ENCODE peak calls at places on chromosomes 3 and 15, in five cellular contexts. I is CD8-positive, alpha-beta T cell; U is DND-41; F is ovary; M is A549. Z is an unnamed sample.

GRCh38 chr3:20488101-20488500 is 302.1 kb upstream of the SGO1 start:
- DNase-seq in I (no peak), U (no peak), F (no peak), M (no peak), Z (no peak)

GRCh38 chr15:41564286-41564959 is 5.4 kb downstream of the TYRO3 start:
- DNase-seq in I (no peak), U (no peak), F (peak), M (no peak), Z (no peak)

GRCh38 chr15:25901841-25902610 is 38.9 kb upstream of the ATP10A start:
- DNase-seq in I (no peak), U (no peak), F (no peak), M (no peak), Z (no peak)

GRCh38 chr15:79930509-79930908 is 33.7 kb upstream of the MTHFS start:
- DNase-seq in I (no peak), U (no peak), F (no peak), M (no peak), Z (no peak)

GRCh38 chr3:168096210-168096795 is 579 bp upstream of the GOLIM4 start:
- DNase-seq in I (no peak), U (no peak), F (peak), M (peak), Z (peak)

GRCh38 chr15:73647259-73648026 is 14.3 kb upstream of the NPTN start:
- DNase-seq in I (no peak), U (no peak), F (no peak), M (no peak), Z (no peak)

GRCh38 chr3:4523710-4524422 is 30.7 kb downstream of the ITPR1 start:
- DNase-seq in I (no peak), U (no peak), F (no peak), M (no peak), Z (no peak)

GRCh38 chr3:124483915-124484470 is 246.3 kb upstream of the UMPS start:
- DNase-seq in I (no peak), U (no peak), F (no peak), M (no peak), Z (no peak)

GRCh38 chr15:25251700-25252390 is 187.0 kb downstream of the UBE3A start:
- DNase-seq in I (no peak), U (no peak), F (peak), M (no peak), Z (no peak)

GRCh38 chr15:57554063-57554820 is 37.5 kb upstream of the MYZAP start:
- DNase-seq in I (no peak), U (no peak), F (peak), M (no peak), Z (no peak)

GRCh38 chr3:78728406-78729145 is 1039.2 kb downstream of the ROBO1 start:
- DNase-seq in I (no peak), U (no peak), F (peak), M (no peak), Z (no peak)

GRCh38 chr3:43316783-43317460 is 30.6 kb downstream of the SNRK start:
- DNase-seq in I (no peak), U (no peak), F (no peak), M (no peak), Z (peak)

GRCh38 chr15:63023351-63023945 is 19.1 kb upstream of the TPM1 start:
- DNase-seq in I (no peak), U (no peak), F (no peak), M (no peak), Z (no peak)

GRCh38 chr15:75712668-75713337 is at the start of gene CSPG4:
- DNase-seq in I (no peak), U (no peak), F (peak), M (no peak), Z (no peak)

GRCh38 chr3:114809668-114810413 is 337.2 kb downstream of the ZBTB20 start:
- DNase-seq in I (no peak), U (no peak), F (no peak), M (no peak), Z (peak)

GRCh38 chr15:41340189-41340695 is 7.6 kb downstream of the NUSAP1 start:
- DNase-seq in I (no peak), U (no peak), F (no peak), M (no peak), Z (no peak)

GRCh38 chr3:128452678-128453275 is 13.9 kb downstream of the DNAJB8 start:
- DNase-seq in I (no peak), U (no peak), F (no peak), M (no peak), Z (no peak)

GRCh38 chr15:25789206-25789605 is 73.9 kb downstream of the ATP10A start:
- DNase-seq in I (no peak), U (no peak), F (peak), M (no peak), Z (no peak)

GRCh38 chr15:39447431-39447830 is 133.4 kb upstream of the THBS1 start:
- DNase-seq in I (no peak), U (no peak), F (no peak), M (no peak), Z (no peak)

GRCh38 chr15:40511093-40511471 is 40.3 kb downstream of the CHST14 start:
- DNase-seq in I (no peak), U (no peak), F (no peak), M (no peak), Z (no peak)

GRCh38 chr15:94327356-94327936 is 96.1 kb downstream of the MCTP2 start:
- DNase-seq in I (no peak), U (no peak), F (no peak), M (peak), Z (peak)

GRCh38 chr15:25176991-25177954 is 222.5 kb downstream of the SNRPN start:
- DNase-seq in I (no peak), U (no peak), F (peak), M (no peak), Z (no peak)

GRCh38 chr15:32952062-32952461 is 234.3 kb downstream of the GREM1 start:
- DNase-seq in I (no peak), U (no peak), F (no peak), M (no peak), Z (no peak)

GRCh38 chr3:169980055-169980454 is 13.4 kb downstream of the SEC62 start:
- DNase-seq in I (no peak), U (no peak), F (no peak), M (no peak), Z (peak)

GRCh38 chr15:47997712-47998111 is 123.1 kb upstream of the SLC24A5 start:
- DNase-seq in I (no peak), U (no peak), F (no peak), M (no peak), Z (no peak)

DNA sequence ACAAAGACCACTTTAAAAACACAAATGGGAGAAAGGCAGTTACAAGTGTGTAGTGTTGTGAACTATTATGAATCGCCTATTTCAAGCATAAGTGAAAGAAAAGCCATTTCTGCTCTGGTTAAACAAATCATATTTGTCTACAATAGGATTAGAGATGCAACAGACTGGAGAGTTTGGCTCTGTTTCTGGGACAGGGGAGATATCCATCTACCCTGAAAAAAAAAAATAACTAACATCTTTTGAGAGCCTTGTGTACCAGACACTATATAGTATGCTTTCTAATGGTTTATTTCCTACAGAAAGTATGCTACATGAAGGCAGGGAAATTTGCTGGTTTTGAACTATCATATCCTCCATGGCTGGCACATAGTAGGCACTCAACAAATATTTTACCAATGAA is 106.7 kb upstream of the FHIT start:
- DNase-seq in I (no peak), U (no peak), F (no peak), M (no peak), Z (no peak)
- H3K27ac ChIP-seq in I (no peak), U (no peak), F (no peak), M (no peak), Z (no peak)

GRCh38 chr3:11604139-11604895 is 39.4 kb downstream of the VGLL4 start:
- DNase-seq in I (no peak), U (no peak), F (peak), M (no peak), Z (peak)
- TF ChIP-seq CTCF in I (no peak), U (no peak), F (no peak), M (no peak), Z (no peak)

DNA sequence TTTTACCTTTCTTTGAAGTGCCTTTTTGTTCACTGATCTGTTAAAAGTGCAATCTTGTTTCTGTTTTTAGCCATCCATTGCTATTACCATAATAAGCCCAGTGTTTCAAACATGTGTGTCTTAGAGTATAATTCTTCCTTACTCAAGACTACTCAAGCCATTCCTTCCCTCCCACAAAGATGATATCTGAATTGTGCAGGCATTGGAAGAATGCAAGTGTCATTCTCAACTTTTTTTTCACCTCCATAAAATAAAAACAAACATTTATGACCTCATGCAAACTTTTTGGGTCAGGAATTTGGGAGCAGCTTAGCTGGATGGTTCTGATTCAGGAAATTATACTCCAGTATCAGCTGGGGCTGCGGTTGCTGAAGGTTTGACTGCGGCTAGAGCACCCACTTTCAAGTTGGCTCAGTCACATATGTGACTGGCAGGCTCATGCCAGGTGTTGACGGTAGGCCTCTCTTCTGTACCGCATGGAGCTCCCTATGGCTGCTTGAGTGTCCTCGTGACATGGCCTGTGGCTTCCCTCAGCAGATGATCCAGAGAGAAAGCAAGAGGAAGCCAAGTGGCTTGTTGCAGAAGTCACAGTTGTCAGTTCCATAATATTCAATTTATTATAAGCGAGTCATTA is 490.8 kb downstream of the CNTN4 start:
- DNase-seq in I (no peak), U (no peak), F (no peak), M (no peak), Z (no peak)
- H3K27ac ChIP-seq in I (no peak), U (no peak), F (no peak), M (no peak), Z (no peak)

GRCh38 chr15:51952805-51953204 is 18.8 kb downstream of the LEO1 start:
- DNase-seq in I (no peak), U (no peak), F (no peak), M (no peak), Z (no peak)
- TF ChIP-seq CTCF in I (no peak), U (no peak), F (no peak), M (no peak), Z (no peak)

GRCh38 chr3:61841111-61841845 is 279.9 kb downstream of the PTPRG start:
- DNase-seq in I (no peak), U (no peak), F (no peak), M (no peak), Z (no peak)
- H3K27ac ChIP-seq in I (no peak), U (no peak), F (no peak), M (no peak), Z (no peak)

GRCh38 chr3:155491696-155492095 is 198.2 kb upstream of the STRIT1 start:
- DNase-seq in I (no peak), U (no peak), F (no peak), M (peak), Z (no peak)
- TF ChIP-seq CTCF in I (no peak), U (peak), F (no peak), M (no peak), Z (no peak)

GRCh38 chr3:186360779-186361178 is 1.3 kb downstream of the DGKG start:
- DNase-seq in I (no peak), U (no peak), F (no peak), M (no peak), Z (no peak)
- H3K27ac ChIP-seq in I (no peak), U (no peak), F (no peak), M (no peak), Z (no peak)

DNA sequence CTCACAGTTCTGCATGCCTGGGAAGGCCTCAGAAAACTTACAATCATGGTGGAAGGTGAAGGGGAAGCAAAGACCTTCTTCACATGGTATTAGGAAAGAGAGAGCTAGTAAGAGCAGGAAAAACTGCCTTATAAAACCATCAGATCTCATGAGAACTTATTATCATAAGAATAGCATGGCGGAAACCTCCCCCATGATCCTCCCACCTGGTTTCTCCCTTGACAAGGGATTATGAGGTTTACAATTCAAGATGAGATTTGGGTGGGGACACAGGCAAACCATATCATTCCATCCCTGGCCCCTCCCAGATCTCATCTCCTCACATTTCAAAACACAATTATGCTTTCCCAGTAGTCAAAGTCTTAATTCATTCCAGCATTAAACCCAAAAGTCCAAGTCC is 34.6 kb upstream of the TMEM45A start:
- DNase-seq in I (no peak), U (no peak), F (no peak), M (no peak), Z (no peak)
- TF ChIP-seq CTCF in I (no peak), U (no peak), F (no peak), M (no peak), Z (no peak)

DNA sequence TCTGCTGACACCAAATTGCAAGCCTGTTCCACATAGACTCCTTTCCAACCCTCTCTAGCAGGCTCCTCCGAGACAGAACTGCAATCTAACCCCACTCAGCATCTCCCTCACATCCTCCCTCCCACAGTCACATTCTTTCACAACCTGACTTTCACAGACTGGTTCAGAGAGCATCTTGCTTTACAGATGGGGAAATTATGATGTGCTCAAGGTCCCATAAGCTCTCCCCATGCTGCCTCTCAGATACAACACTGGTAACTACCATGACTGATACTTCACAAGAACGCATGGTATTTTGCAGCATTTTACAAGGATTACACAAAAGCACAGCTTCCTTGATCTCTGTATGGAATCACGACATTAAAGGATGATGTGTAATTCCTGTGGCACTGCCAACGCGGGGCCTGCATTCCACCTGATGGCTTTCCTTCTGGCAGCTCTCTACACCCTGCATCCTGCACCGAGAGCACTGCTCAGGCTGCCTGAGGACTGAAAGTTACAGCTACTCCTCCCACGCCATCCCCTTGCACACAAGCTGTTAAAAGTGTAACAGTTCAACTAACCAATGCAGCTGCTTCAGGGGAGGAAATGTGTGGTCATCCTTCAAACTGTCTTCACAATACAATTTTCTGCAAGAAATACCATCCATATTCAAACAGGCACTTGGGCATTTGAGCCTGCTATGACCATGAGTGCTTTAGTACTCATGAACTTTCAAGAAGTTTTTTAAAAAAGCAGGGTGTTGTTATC is 27.6 kb downstream of the TBC1D2B start:
- DNase-seq in I (no peak), U (peak), F (no peak), M (no peak), Z (no peak)
- H3K27ac ChIP-seq in I (peak), U (peak), F (no peak), M (no peak), Z (peak)